ENCODE peak calls at places on chromosomes 3 and 15, in four cellular contexts. N, T, R and J are unnamed samples.

GRCh38 chr15:45435124-45435903 is 57.0 kb upstream of the GATM start:
- DNase-seq in R (no peak), N (no peak), T (no peak), J (no peak)

GRCh38 chr3:64278631-64279030 is 53.4 kb upstream of the PRICKLE2 start:
- DNase-seq in R (no peak), T (no peak), N (no peak), J (no peak)

GRCh38 chr3:156489462-156489911 is 65.4 kb downstream of the SSR3 start:
- DNase-seq in N (no peak), R (peak), T (no peak), J (no peak)

GRCh38 chr3:32586361-32586760 is 15.7 kb upstream of the DYNC1LI1 start:
- DNase-seq in N (no peak), R (no peak), T (no peak), J (no peak)

GRCh38 chr3:12437223-12437605 is 47.1 kb upstream of the TSEN2 start:
- DNase-seq in N (no peak), R (no peak), T (no peak), J (no peak)

GRCh38 chr3:144273611-144274010 is 302.0 kb downstream of the DIPK2A start:
- DNase-seq in N (no peak), R (no peak), T (no peak), J (no peak)

GRCh38 chr3:77931272-77932009 is 891.5 kb downstream of the ROBO2 start:
- DNase-seq in T (no peak), N (no peak), R (no peak), J (no peak)

GRCh38 chr3:106635271-106635670 is 742.0 kb upstream of the CCDC54 start:
- DNase-seq in T (no peak), N (no peak), R (peak), J (peak)

GRCh38 chr3:125589743-125590142 is 5.6 kb downstream of the OSBPL11 start:
- DNase-seq in R (no peak), T (no peak), N (no peak), J (no peak)

GRCh38 chr3:124459678-124460077 is 270.6 kb upstream of the UMPS start:
- DNase-seq in T (no peak), R (no peak), N (no peak), J (no peak)

GRCh38 chr3:71371282-71371681 is 212.2 kb downstream of the FOXP1 start:
- DNase-seq in T (no peak), R (no peak), N (no peak), J (no peak)

GRCh38 chr3:13072239-13073041 is 789 bp downstream of the IQSEC1 start:
- DNase-seq in N (no peak), T (no peak), R (no peak), J (no peak)

GRCh38 chr3:125670352-125670751 is 75.1 kb upstream of the OSBPL11 start:
- DNase-seq in R (no peak), T (no peak), N (no peak), J (no peak)

GRCh38 chr3:110243081-110243480 is 828.5 kb upstream of the NECTIN3 start:
- DNase-seq in N (no peak), R (no peak), T (no peak), J (no peak)

GRCh38 chr3:169432692-169433432 is 230.7 kb downstream of the MECOM start:
- DNase-seq in N (no peak), T (no peak), R (no peak), J (no peak)

GRCh38 chr3:67534594-67534993 is 119.8 kb downstream of the SUCLG2 start:
- DNase-seq in N (no peak), T (no peak), R (peak), J (no peak)

GRCh38 chr3:71444861-71445259 is 138.7 kb downstream of the FOXP1 start:
- DNase-seq in N (no peak), R (no peak), T (no peak), J (no peak)

GRCh38 chr15:69735126-69735525 is 282.5 kb downstream of the RPLP1 start:
- DNase-seq in N (no peak), R (peak), T (no peak), J (no peak)

GRCh38 chr3:33490641-33491241 is 50.5 kb upstream of the UBP1 start:
- DNase-seq in N (no peak), T (no peak), R (no peak), J (no peak)

GRCh38 chr15:61112231-61112630 is 116.9 kb downstream of the RORA start:
- DNase-seq in N (no peak), R (no peak), T (no peak), J (no peak)

GRCh38 chr15:53072077-53072476 is 281.9 kb upstream of the ONECUT1 start:
- DNase-seq in R (no peak), T (peak), N (no peak), J (no peak)

GRCh38 chr3:165854696-165855095 is 17.5 kb upstream of the BCHE start:
- DNase-seq in N (no peak), T (no peak), R (peak), J (no peak)

GRCh38 chr3:58051196-58051595 is 43.0 kb downstream of the FLNB start:
- DNase-seq in N (no peak), T (no peak), R (peak), J (no peak)